ENCODE peak calls at places on chromosomes 2 and 18, in ten cellular contexts. H is choroid plexus epithelial cell, S is B cell, N is mammary epithelial cell, V is RWPE2, M is HCT116, K is AG09309, Q is fibroblast of pulmonary artery, B is HFFc6, P is endothelial cell of umbilical vein. X is an unnamed sample.

GRCh38 chr2:227183657-227184367 is 19.4 kb downstream of the COL4A3 start:
- DNase-seq in H (peak), S (no peak), N (no peak), V (no peak), M (no peak), K (no peak), Q (no peak), B (peak), P (no peak), X (no peak)

GRCh38 chr2:239162141-239162821 is 238.5 kb downstream of the HDAC4 start:
- DNase-seq in H (no peak), S (no peak), N (no peak), V (peak), M (no peak), K (no peak), Q (no peak), B (no peak), P (no peak), X (no peak)

GRCh38 chr2:44956841-44957240 is 15.3 kb downstream of the SIX3 start:
- DNase-seq in H (no peak), S (no peak), N (no peak), V (no peak), M (no peak), K (no peak), Q (no peak), B (no peak), P (no peak), X (no peak)

GRCh38 chr2:209476367-209477191 is 52.7 kb downstream of the MAP2 start:
- DNase-seq in H (peak), S (no peak), N (no peak), V (no peak), M (no peak), K (no peak), Q (peak), B (peak), P (peak), X (peak)

GRCh38 chr2:181805228-181806038 is 86.1 kb upstream of the ITPRID2 start:
- DNase-seq in H (peak), S (no peak), N (no peak), V (no peak), M (no peak), K (no peak), Q (peak), B (peak), P (peak), X (no peak)

GRCh38 chr2:50746526-50746925 is 285.4 kb downstream of the NRXN1 start:
- DNase-seq in H (peak), S (no peak), N (peak), V (no peak), M (peak), K (no peak), Q (peak), B (no peak), P (peak), X (peak)

GRCh38 chr2:213934560-213934959 is 476.3 kb upstream of the VWC2L start:
- DNase-seq in H (peak), S (peak), N (peak), V (no peak), M (no peak), K (peak), Q (peak), B (peak), P (peak), X (peak)

GRCh38 chr2:201129044-201129505 is 13.1 kb downstream of the CFLAR start:
- DNase-seq in H (peak), S (no peak), N (peak), V (no peak), M (no peak), K (no peak), Q (peak), B (peak), P (peak), X (peak)

GRCh38 chr2:8889978-8890377 is 52.6 kb upstream of the KIDINS220 start:
- DNase-seq in H (no peak), S (no peak), N (no peak), V (no peak), M (no peak), K (no peak), Q (no peak), B (no peak), P (no peak), X (no peak)

GRCh38 chr2:949894-950626 is 589 bp upstream of the SNTG2 start:
- DNase-seq in H (no peak), S (no peak), N (no peak), V (no peak), M (no peak), K (no peak), Q (no peak), B (no peak), P (no peak), X (no peak)

GRCh38 chr18:79939096-79939495 is 12.4 kb downstream of the SLC66A2 start:
- DNase-seq in H (no peak), S (no peak), N (no peak), V (no peak), M (no peak), K (no peak), Q (no peak), B (no peak), P (no peak), X (no peak)

GRCh38 chr18:64103979-64104378 is 44.9 kb downstream of the LINC00305 start:
- DNase-seq in H (peak), S (no peak), N (no peak), V (no peak), M (no peak), K (no peak), Q (no peak), B (no peak), P (no peak), X (no peak)

GRCh38 chr2:46142546-46143329 is 154.5 kb upstream of the EPAS1 start:
- DNase-seq in H (no peak), S (no peak), N (peak), V (no peak), M (no peak), K (no peak), Q (no peak), B (no peak), P (no peak), X (peak)

GRCh38 chr2:238143239-238143951 is 4.9 kb downstream of the KLHL30 start:
- DNase-seq in H (no peak), S (no peak), N (peak), V (no peak), M (peak), K (peak), Q (peak), B (peak), P (no peak), X (peak)

GRCh38 chr2:8487461-8487932 is 194.4 kb upstream of the ID2 start:
- DNase-seq in H (no peak), S (no peak), N (no peak), V (no peak), M (no peak), K (no peak), Q (no peak), B (no peak), P (no peak), X (no peak)

GRCh38 chr2:150097891-150098595 is 389.4 kb downstream of the RND3 start:
- DNase-seq in H (peak), S (no peak), N (peak), V (no peak), M (no peak), K (peak), Q (peak), B (peak), P (peak), X (peak)

GRCh38 chr2:192146069-192147006 is 48.4 kb downstream of the TMEFF2 start:
- DNase-seq in H (peak), S (no peak), N (peak), V (no peak), M (no peak), K (no peak), Q (peak), B (peak), P (peak), X (peak)

GRCh38 chr2:203492965-203493364 is 42.1 kb downstream of the RAPH1 start:
- DNase-seq in H (peak), S (no peak), N (no peak), V (no peak), M (no peak), K (no peak), Q (no peak), B (no peak), P (no peak), X (no peak)

GRCh38 chr2:41197781-41198180 is 745.9 kb upstream of the SLC8A1 start:
- DNase-seq in H (peak), S (no peak), N (no peak), V (no peak), M (no peak), K (no peak), Q (peak), B (no peak), P (peak), X (peak)

GRCh38 chr2:200173691-200174090 is 132.8 kb upstream of the SPATS2L start:
- DNase-seq in H (no peak), S (no peak), N (no peak), V (no peak), M (no peak), K (no peak), Q (no peak), B (no peak), P (no peak), X (no peak)

GRCh38 chr18:2515908-2516625 is 55.2 kb downstream of the METTL4 start:
- DNase-seq in H (peak), S (no peak), N (peak), V (peak), M (peak), K (peak), Q (peak), B (peak), P (peak), X (peak)

GRCh38 chr18:7272268-7273049 is 41.6 kb downstream of the LRRC30 start:
- DNase-seq in H (peak), S (no peak), N (peak), V (no peak), M (no peak), K (peak), Q (peak), B (peak), P (peak), X (peak)

GRCh38 chr18:8177330-8178016 is 431.8 kb upstream of the RAB12 start:
- DNase-seq in H (peak), S (no peak), N (peak), V (no peak), M (no peak), K (no peak), Q (peak), B (no peak), P (peak), X (peak)

GRCh38 chr2:99636432-99637034 is 146.7 kb upstream of the REV1 start:
- DNase-seq in H (no peak), S (no peak), N (no peak), V (no peak), M (no peak), K (no peak), Q (peak), B (no peak), P (no peak), X (no peak)

GRCh38 chr18:79868811-79869541 is 71.2 kb downstream of the KCNG2 start:
- DNase-seq in H (no peak), S (no peak), N (no peak), V (no peak), M (no peak), K (no peak), Q (no peak), B (no peak), P (no peak), X (no peak)

GRCh38 chr18:5106730-5107129 is 90.3 kb downstream of the AKAIN1 start:
- DNase-seq in H (no peak), S (no peak), N (no peak), V (no peak), M (no peak), K (no peak), Q (no peak), B (no peak), P (no peak), X (no peak)

GRCh38 chr2:143575340-143575739 is 446.1 kb downstream of the ARHGAP15 start:
- DNase-seq in H (peak), S (no peak), N (no peak), V (no peak), M (peak), K (no peak), Q (peak), B (no peak), P (no peak), X (peak)
- TF ChIP-seq CTCF in H (peak), S (no peak), N (peak), V (peak), M (peak), K (peak), Q (peak), B (peak), P (peak), X (peak)

GRCh38 chr2:59756145-59756544 is 797.3 kb downstream of the BCL11A start:
- DNase-seq in H (no peak), S (no peak), N (no peak), V (no peak), M (no peak), K (no peak), Q (no peak), B (no peak), P (no peak), X (no peak)
- TF ChIP-seq CTCF in H (no peak), S (no peak), N (no peak), V (no peak), M (no peak), K (no peak), Q (no peak), B (no peak), P (no peak), X (no peak)

GRCh38 chr2:156189143-156189542 is 143.4 kb downstream of the NR4A2 start:
- DNase-seq in H (no peak), S (no peak), N (no peak), V (no peak), M (no peak), K (no peak), Q (no peak), B (no peak), P (no peak), X (no peak)

GRCh38 chr2:156191547-156191946 is 141.0 kb downstream of the NR4A2 start:
- DNase-seq in H (no peak), S (no peak), N (no peak), V (no peak), M (no peak), K (no peak), Q (peak), B (no peak), P (no peak), X (peak)

GRCh38 chr2:156190532-156190931 is 142.0 kb downstream of the NR4A2 start:
- DNase-seq in H (no peak), S (no peak), N (no peak), V (no peak), M (no peak), K (no peak), Q (no peak), B (no peak), P (no peak), X (no peak)

GRCh38 chr2:156189584-156189983 is 142.9 kb downstream of the NR4A2 start:
- DNase-seq in H (no peak), S (no peak), N (no peak), V (no peak), M (no peak), K (no peak), Q (no peak), B (no peak), P (no peak), X (no peak)

GRCh38 chr2:156192468-156192867 is 140.1 kb downstream of the NR4A2 start:
- DNase-seq in H (peak), S (no peak), N (no peak), V (no peak), M (no peak), K (no peak), Q (no peak), B (no peak), P (peak), X (peak)
- TF ChIP-seq CTCF in H (peak), S (no peak), N (peak), V (peak), M (peak), K (peak), Q (peak), B (peak), P (no peak), X (no peak)

GRCh38 chr2:140383781-140384180 is 1603.6 kb upstream of the NXPH2 start:
- DNase-seq in H (no peak), S (no peak), N (no peak), V (no peak), M (no peak), K (no peak), Q (peak), B (no peak), P (no peak), X (no peak)
- TF ChIP-seq CTCF in H (no peak), S (no peak), N (no peak), V (no peak), M (no peak), K (no peak), Q (no peak), B (no peak), P (no peak), X (no peak)

GRCh38 chr2:194870974-194871535 is 786.0 kb upstream of the SLC39A10 start:
- DNase-seq in H (no peak), S (no peak), N (no peak), V (no peak), M (no peak), K (no peak), Q (no peak), B (no peak), P (no peak), X (no peak)

GRCh38 chr2:194867328-194867727 is 789.7 kb upstream of the SLC39A10 start:
- DNase-seq in H (peak), S (peak), N (peak), V (no peak), M (no peak), K (no peak), Q (peak), B (no peak), P (peak), X (peak)
- TF ChIP-seq CTCF in H (peak), S (peak), N (peak), V (peak), M (peak), K (peak), Q (peak), B (peak), P (peak), X (peak)

DNA sequence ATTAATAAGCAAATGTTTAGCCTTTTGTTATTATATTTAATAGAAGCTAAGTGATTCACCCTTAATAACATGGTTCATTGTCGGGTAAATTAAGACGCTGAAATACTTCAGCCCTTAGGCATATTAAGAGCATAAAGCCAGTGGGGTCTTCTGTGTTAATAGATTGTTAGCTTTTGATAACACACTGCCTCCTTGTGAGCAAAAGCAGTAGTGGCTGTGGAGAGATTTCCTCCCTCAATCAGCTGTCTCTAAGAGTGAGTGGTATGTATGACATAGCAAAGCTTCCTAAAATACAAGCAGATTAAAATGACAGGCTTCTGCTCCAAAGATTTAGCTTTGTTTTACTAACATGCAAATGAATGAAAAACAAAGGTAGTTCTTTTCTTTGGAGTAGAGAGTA is 143.7 kb upstream of the SYT4 start:
- DNase-seq in H (no peak), S (no peak), N (no peak), V (no peak), M (no peak), K (no peak), Q (no peak), B (no peak), P (no peak), X (peak)
- TF ChIP-seq CTCF in H (peak), S (no peak), N (peak), V (no peak), M (no peak), K (no peak), Q (peak), B (no peak), P (no peak), X (peak)

GRCh38 chr2:134228493-134228903 is 25.4 kb upstream of the MGAT5 start:
- DNase-seq in H (no peak), S (no peak), N (no peak), V (no peak), M (no peak), K (no peak), Q (no peak), B (peak), P (no peak), X (no peak)
- TF ChIP-seq CTCF in H (peak), S (peak), N (peak), V (peak), M (peak), K (peak), Q (peak), B (peak), P (peak), X (peak)

DNA sequence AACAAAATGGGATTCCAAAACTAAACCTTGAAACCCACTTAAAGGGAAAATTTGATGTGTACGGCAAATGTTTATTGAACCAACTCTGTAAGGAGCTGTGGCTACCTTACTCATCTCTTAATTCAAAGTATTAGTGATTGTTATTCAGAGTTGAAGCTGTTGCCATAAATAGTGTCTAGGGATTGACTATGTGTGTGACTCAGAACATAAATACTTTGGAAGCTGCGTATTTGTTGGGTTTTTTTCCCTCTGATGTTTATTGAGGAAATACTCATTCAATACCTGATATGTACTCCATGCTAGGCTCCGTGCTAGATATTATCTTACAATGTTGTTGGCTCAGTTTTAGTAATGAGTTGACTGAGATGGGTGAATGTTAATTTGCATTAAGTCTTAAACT is 90.4 kb downstream of the PTRHD1 start:
- DNase-seq in H (peak), S (no peak), N (peak), V (no peak), M (peak), K (peak), Q (peak), B (peak), P (peak), X (peak)
- TF ChIP-seq CTCF in H (no peak), S (no peak), N (no peak), V (no peak), M (no peak), K (no peak), Q (no peak), B (no peak), P (no peak), X (no peak)

GRCh38 chr2:196170202-196170680 is 1.1 kb downstream of the STK17B start:
- DNase-seq in H (peak), S (peak), N (peak), V (no peak), M (no peak), K (no peak), Q (peak), B (no peak), P (peak), X (peak)

GRCh38 chr2:196170681-196171247 is 614 bp downstream of the STK17B start:
- DNase-seq in H (peak), S (peak), N (peak), V (no peak), M (no peak), K (no peak), Q (peak), B (peak), P (no peak), X (peak)

GRCh38 chr2:196172976-196173375 is 1.6 kb upstream of the STK17B start:
- DNase-seq in H (no peak), S (no peak), N (no peak), V (no peak), M (no peak), K (no peak), Q (no peak), B (no peak), P (no peak), X (no peak)

GRCh38 chr2:196171946-196172345 is 568 bp upstream of the STK17B start:
- DNase-seq in H (no peak), S (no peak), N (peak), V (no peak), M (no peak), K (no peak), Q (no peak), B (no peak), P (peak), X (no peak)

DNA sequence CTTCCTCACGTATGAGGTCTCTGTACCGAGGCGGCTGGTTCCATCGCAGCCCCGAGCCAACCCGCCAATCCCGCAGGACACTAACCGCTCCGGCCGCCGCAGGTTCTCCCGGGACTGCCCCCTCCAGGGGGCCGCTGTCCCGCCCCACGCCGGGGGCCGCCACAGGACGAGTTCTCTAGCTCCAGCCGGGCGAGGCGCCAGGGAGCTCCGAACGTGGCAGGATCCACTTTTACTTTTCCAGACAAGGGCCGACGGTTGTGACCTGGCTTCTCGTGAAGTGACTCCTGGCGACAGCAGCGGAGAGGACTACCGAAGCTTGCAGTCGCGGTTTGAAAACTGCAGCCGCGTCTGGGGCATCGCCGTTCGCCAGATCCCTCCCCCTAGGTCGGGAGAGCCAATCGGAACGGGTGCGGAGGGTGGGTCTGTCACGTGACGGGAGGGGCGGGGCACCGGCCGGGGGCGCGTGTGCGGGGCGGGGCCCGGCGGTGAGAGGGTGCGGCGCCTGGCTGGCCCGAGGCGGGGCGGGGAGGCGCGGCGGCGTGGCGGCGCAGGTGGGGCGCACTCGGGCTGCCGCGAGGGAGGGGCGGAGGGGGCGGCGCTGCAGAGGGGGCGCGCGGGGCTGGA is at the start of gene STK17B:
- DNase-seq in H (peak), S (peak), N (peak), V (peak), M (peak), K (peak), Q (peak), B (peak), P (peak), X (peak)
- TF ChIP-seq CTCF in H (peak), S (no peak), N (peak), V (no peak), M (no peak), K (peak), Q (no peak), B (peak), P (peak), X (no peak)